ENCODE peak calls at places on chromosomes 11 and 22, in five cellular contexts. I, F, Z, X and O are unnamed samples.

GRCh38 chr22:40620464-40621046 is 16.0 kb downstream of the MRTFA start:
- DNase-seq in Z (no peak), I (no peak), X (peak; percentile 80), F (no peak), O (no peak)

GRCh38 chr11:119218141-119218878 is 12.2 kb downstream of the CBL start:
- DNase-seq in X (peak; percentile 96), F (peak; percentile 30), Z (no peak), I (no peak), O (no peak)

GRCh38 chr11:100837294-100837693 is 150.2 kb downstream of the ARHGAP42 start:
- DNase-seq in I (no peak), F (no peak), Z (no peak), X (no peak), O (no peak)

GRCh38 chr11:65258988-65259387 is 2.8 kb upstream of the POLA2 start:
- DNase-seq in I (no peak), F (no peak), X (no peak), Z (no peak), O (no peak)

GRCh38 chr11:76496174-76496573 is 51.4 kb downstream of the EMSY start:
- DNase-seq in Z (no peak), I (no peak), X (no peak), F (no peak), O (no peak)

GRCh38 chr11:23063261-23063660 is 203.0 kb upstream of the CCDC179 start:
- DNase-seq in I (no peak), Z (no peak), F (no peak), X (no peak), O (no peak)

GRCh38 chr11:118057424-118058145 is 19.3 kb upstream of the TMPRSS4 start:
- DNase-seq in I (no peak), X (no peak), F (no peak), Z (no peak), O (no peak)

GRCh38 chr11:126817096-126817495 is 183.5 kb downstream of the KIRREL3 start:
- DNase-seq in F (no peak), Z (no peak), X (no peak), I (no peak), O (no peak)

GRCh38 chr11:122601131-122602125 is 54.1 kb upstream of the UBASH3B start:
- DNase-seq in X (peak; percentile 41), F (no peak), Z (no peak), I (no peak), O (no peak)

GRCh38 chr22:43202326-43202725 is 15.4 kb upstream of the TTLL12 start:
- DNase-seq in F (no peak), I (no peak), Z (no peak), X (no peak), O (no peak)

GRCh38 chr11:121892863-121893262 is 223.2 kb downstream of the BLID start:
- DNase-seq in F (no peak), I (no peak), Z (no peak), X (peak; percentile 85), O (no peak)

GRCh38 chr11:11155962-11156815 is 196.9 kb downstream of the CSNK2A3 start:
- DNase-seq in X (no peak), I (peak; percentile 38), F (no peak), Z (no peak), O (no peak)

GRCh38 chr11:70467196-70468085 is 69.1 kb downstream of the CTTN start:
- DNase-seq in I (peak; percentile 74), F (no peak), Z (peak; percentile 21), X (peak; percentile 15), O (peak; percentile 17)

GRCh38 chr11:26843539-26843938 is 121.7 kb upstream of the SLC5A12 start:
- DNase-seq in F (no peak), Z (no peak), X (no peak), I (no peak), O (no peak)